ENCODE peak calls at places on chromosomes 16 and 17, in six cellular contexts. N, Q, A, V, T and G are unnamed samples.

GRCh38 chr16:83995756-83996155 is 27.7 kb downstream of the NECAB2 start:
- DNase-seq in Q (no peak), T (no peak), V (no peak), A (peak; percentile 8), N (no peak), G (no peak)

GRCh38 chr17:17147821-17148220 is 58.3 kb downstream of the PLD6 start:
- DNase-seq in Q (no peak), N (no peak), V (no peak), A (peak; percentile 10), T (peak; percentile 51), G (no peak)

GRCh38 chr17:43406676-43407645 is 8.2 kb downstream of the ARL4D start:
- DNase-seq in V (no peak), A (peak; percentile 65), N (no peak), T (peak; percentile 47), Q (peak; percentile 49), G (no peak)

GRCh38 chr17:9294661-9295210 is 273.4 kb downstream of the NTN1 start:
- DNase-seq in A (no peak), N (no peak), Q (no peak), V (no peak), T (no peak), G (no peak)

GRCh38 chr17:2837147-2837561 is 40.9 kb downstream of the RAP1GAP2 start:
- DNase-seq in A (no peak), Q (no peak), V (no peak), T (no peak), N (peak; percentile 70), G (no peak)

GRCh38 chr17:409308-409847 is 56.8 kb upstream of the RPH3AL start:
- DNase-seq in V (no peak), T (no peak), A (no peak), N (no peak), Q (no peak), G (no peak)

GRCh38 chr16:47699090-47699489 is 238.0 kb downstream of the PHKB start:
- DNase-seq in T (no peak), V (no peak), Q (peak; percentile 18), A (no peak), N (no peak), G (no peak)

GRCh38 chr17:72632026-72632684 is 460.3 kb downstream of the SLC39A11 start:
- DNase-seq in T (no peak), Q (no peak), A (no peak), V (no peak), N (no peak), G (no peak)

GRCh38 chr16:79843145-79843544 is 242.6 kb upstream of the MAF start:
- DNase-seq in A (no peak), V (no peak), Q (no peak), N (no peak), T (no peak), G (no peak)

GRCh38 chr16:50584033-50584722 is 36.0 kb downstream of the NKD1 start:
- DNase-seq in T (no peak), Q (no peak), N (no peak), A (no peak), V (no peak), G (no peak)

GRCh38 chr17:79027274-79027924 is 3.4 kb downstream of the C1QTNF1 start:
- DNase-seq in Q (no peak), N (no peak), A (no peak), T (no peak), V (no peak), G (no peak)

GRCh38 chr17:50238594-50239287 is 35.5 kb upstream of the TMEM92 start:
- DNase-seq in N (no peak), A (peak; percentile 44), T (no peak), V (no peak), Q (peak; percentile 68), G (no peak)

GRCh38 chr16:70163596-70163995 is 10.0 kb upstream of the CLEC18C start:
- DNase-seq in T (no peak), V (no peak), Q (no peak), N (no peak), A (no peak), G (peak; percentile 80)

GRCh38 chr17:38561416-38562214 is 44.1 kb downstream of the SRCIN1 start:
- DNase-seq in N (no peak), A (no peak), Q (no peak), V (no peak), T (no peak), G (no peak)
- TF ChIP-seq CTCF in N (no peak), A (no peak), Q (no peak), V (no peak), T (no peak), G (peak; percentile 26)

DNA sequence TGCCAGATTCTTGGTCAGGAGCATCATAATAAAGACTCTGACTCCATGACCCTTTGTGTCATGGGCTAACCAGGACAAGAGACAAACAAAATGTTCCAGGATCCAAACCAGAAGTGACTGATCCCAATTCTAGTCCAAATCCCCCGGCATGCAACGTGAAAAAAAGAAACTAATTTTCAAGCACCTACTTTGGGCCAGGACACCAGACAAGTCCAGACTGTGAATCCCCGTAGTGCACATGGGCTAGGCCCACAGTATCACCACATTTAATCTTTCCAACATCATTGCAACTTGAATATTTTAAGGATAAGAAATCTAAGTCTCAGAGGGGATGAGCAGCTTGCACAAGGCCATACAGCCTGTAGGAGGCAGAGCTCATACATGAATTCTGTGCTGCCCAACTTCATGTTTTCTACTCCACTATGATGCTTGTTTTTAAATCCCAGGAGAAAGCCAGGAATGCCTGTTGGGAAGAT is 365.7 kb downstream of the NPIPA8 start:
- DNase-seq in A (no peak), N (no peak), T (no peak), V (no peak), Q (no peak), G (no peak)
- TF ChIP-seq CTCF in A (no peak), N (no peak), T (no peak), V (no peak), Q (no peak), G (no peak)

GRCh38 chr17:30964878-30965277 is 6.0 kb upstream of the RNF135 start:
- DNase-seq in T (peak; percentile 24), N (no peak), V (no peak), A (peak; percentile 18), Q (peak; percentile 50), G (no peak)

GRCh38 chr17:30970757-30971567 is at the start of gene RNF135:
- DNase-seq in Q (peak; percentile 88), T (peak; percentile 86), N (peak; percentile 67), V (peak; percentile 85), A (peak; percentile 86), G (no peak)

GRCh38 chr17:30975042-30975820 is 4.4 kb downstream of the RNF135 start:
- DNase-seq in A (no peak), N (no peak), Q (no peak), T (no peak), V (no peak), G (no peak)

GRCh38 chr17:30969989-30970680 is 704 bp upstream of the RNF135 start:
- DNase-seq in V (peak; percentile 39), T (no peak), Q (no peak), A (peak; percentile 59), N (peak; percentile 73), G (no peak)
- TF ChIP-seq CTCF in V (no peak), T (peak; percentile 38), Q (no peak), A (peak; percentile 75), N (no peak), G (no peak)

DNA sequence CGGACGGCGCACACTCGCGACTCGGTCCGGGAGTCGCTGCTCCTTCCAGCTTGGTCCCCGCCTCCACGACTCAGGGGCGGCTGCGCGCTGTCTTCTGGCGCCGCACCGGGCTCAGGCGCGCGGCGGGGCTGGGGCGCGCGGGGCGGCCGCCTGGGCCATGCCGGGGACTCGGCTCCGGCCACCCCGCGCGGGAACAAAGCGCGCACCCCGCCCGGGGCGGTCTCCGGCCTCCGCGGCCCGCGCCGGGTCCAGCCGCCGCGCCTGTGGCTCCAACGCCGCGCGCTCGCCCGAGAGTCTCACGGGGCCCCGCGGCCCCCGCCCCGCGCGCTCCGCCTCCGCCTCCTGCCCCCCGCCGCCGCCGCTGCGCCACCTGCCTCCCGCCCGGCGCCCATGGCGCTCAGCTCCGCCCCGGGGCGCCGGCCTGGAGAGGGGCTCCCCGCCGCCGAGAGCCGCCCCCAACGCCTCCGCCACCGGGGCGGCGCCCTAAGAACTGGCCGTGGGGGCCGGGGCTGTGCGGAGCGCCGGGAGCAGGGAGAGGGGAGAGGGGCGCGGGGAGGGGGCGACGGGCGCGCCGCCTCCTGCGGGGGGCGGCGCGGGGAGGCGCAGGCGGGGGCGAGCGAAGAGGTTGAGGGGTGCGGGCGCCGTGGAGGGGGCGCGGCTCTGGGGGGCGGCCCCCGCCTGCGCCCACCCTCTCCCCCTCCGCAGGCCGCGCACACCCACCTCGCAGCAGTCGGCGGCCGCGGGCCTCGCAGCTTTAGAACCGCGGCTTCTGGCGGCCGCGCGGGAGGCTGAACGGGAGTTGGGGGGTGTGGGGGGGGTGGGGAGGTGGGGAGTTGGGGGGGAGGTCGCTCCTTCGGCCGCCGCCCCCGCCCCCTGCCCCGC is 35.7 kb downstream of the CBFA2T3 start:
- DNase-seq in V (peak; percentile 34), T (no peak), N (peak; percentile 41), A (no peak), Q (no peak), G (no peak)
- TF ChIP-seq CTCF in V (no peak), T (no peak), N (no peak), A (no peak), Q (no peak), G (no peak)

DNA sequence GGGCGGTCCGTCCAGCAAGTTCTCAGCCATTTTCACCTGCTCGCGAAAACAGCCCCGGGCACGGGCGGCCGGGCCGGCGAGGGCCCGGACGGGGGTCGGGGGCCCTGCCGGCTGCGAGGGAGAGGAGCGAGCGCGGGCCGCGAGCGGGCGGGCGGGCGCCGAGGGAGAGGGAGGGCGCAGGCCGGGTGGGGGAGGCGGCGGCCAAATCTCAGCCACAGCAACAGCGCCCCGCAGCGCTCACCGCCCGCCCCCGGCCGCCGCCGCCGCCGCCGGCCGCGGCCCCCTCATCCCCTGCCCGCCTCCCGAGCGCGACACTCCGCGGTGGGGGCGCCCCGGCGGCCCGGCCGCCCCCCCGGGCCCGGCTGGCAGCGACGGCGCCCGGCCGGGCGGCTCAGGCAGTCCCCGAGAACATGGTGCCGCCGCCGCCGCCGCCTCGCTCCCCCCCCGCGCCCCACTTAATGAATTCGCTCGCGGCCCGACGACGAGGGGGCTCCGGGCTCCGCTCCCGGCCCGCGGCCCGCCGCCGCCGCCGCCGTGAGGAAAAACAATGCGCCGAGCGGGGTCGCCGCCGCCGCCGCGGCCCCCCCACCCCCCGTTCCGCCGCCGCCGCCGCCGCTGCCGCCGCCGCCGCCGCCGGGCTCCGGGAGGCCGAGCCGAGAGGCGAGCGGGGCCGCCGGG is 487 bp downstream of the CREBBP start:
- DNase-seq in V (peak; percentile 67), Q (peak; percentile 50), T (peak; percentile 61), A (peak; percentile 58), N (peak; percentile 70), G (no peak)
- TF ChIP-seq CTCF in V (no peak), Q (no peak), T (no peak), A (peak; percentile 12), N (no peak), G (peak; percentile 29)

GRCh38 chr16:74766729-74767128 is 7.9 kb downstream of the FA2H start:
- DNase-seq in V (no peak), Q (no peak), T (no peak), N (no peak), A (no peak), G (no peak)
- TF ChIP-seq CTCF in V (no peak), Q (no peak), T (no peak), N (no peak), A (no peak), G (no peak)